ENCODE peak calls at places on chromosomes 4 and X, in ten cellular contexts. Q, C, D, T, F, S, X, B, Y and W are unnamed samples.

GRCh38 chr4:156948133-156948532 is 23.5 kb downstream of the PDGFC start:
- DNase-seq in Q (no peak), C (no peak), D (no peak), T (no peak), F (no peak), S (no peak), X (no peak), B (no peak), Y (no peak), W (no peak)

GRCh38 chr4:90857081-90857820 is 730.1 kb downstream of the CCSER1 start:
- DNase-seq in Q (no peak), C (no peak), D (no peak), T (no peak), F (no peak), S (no peak), X (peak), B (no peak), Y (no peak), W (no peak)

GRCh38 chrX:69229436-69229835 is 64.2 kb upstream of the PJA1 start:
- DNase-seq in Q (no peak), C (no peak), D (no peak), T (peak), F (peak), S (no peak), X (no peak), B (no peak), Y (no peak), W (no peak)

GRCh38 chrX:5775985-5776384 is 452.7 kb downstream of the NLGN4X start:
- DNase-seq in Q (no peak), C (no peak), D (no peak), T (no peak), F (no peak), S (no peak), X (no peak), B (no peak), Y (no peak), W (no peak)

GRCh38 chr4:113278324-113278934 is 229.0 kb downstream of the ANK2 start:
- DNase-seq in Q (peak), C (peak), D (no peak), T (peak), F (peak), S (peak), X (peak), B (peak), Y (no peak), W (peak)

GRCh38 chrX:3052864-3053263 is 11.6 kb downstream of the ARSF start:
- DNase-seq in Q (no peak), C (no peak), D (no peak), T (no peak), F (peak), S (no peak), X (no peak), B (no peak), Y (no peak), W (no peak)

GRCh38 chrX:103488332-103488731 is 31.0 kb downstream of the RAB40A start:
- DNase-seq in Q (peak), C (no peak), D (no peak), T (no peak), F (no peak), S (no peak), X (peak), B (no peak), Y (no peak), W (peak)

GRCh38 chr4:37717575-37717974 is 31.4 kb upstream of the RELL1 start:
- DNase-seq in Q (no peak), C (no peak), D (peak), T (peak), F (peak), S (no peak), X (no peak), B (no peak), Y (no peak), W (no peak)

GRCh38 chr4:835148-836002 is 9.4 kb upstream of the CPLX1 start:
- DNase-seq in Q (peak), C (peak), D (no peak), T (no peak), F (no peak), S (no peak), X (no peak), B (no peak), Y (no peak), W (peak)

GRCh38 chr4:88616275-88616996 is 24.2 kb downstream of the HERC3 start:
- DNase-seq in Q (no peak), C (no peak), D (peak), T (peak), F (peak), S (no peak), X (no peak), B (no peak), Y (no peak), W (no peak)

GRCh38 chr4:81625422-81626417 is 154.0 kb upstream of the RASGEF1B start:
- DNase-seq in Q (no peak), C (no peak), D (no peak), T (no peak), F (no peak), S (no peak), X (no peak), B (no peak), Y (no peak), W (no peak)

GRCh38 chr4:6929735-6930464 is 20.3 kb downstream of the TBC1D14 start:
- DNase-seq in Q (no peak), C (no peak), D (no peak), T (no peak), F (no peak), S (no peak), X (no peak), B (no peak), Y (no peak), W (no peak)

GRCh38 chr4:134665429-134665828 is 463.8 kb upstream of the PABPC4L start:
- DNase-seq in Q (no peak), C (no peak), D (no peak), T (no peak), F (no peak), S (no peak), X (no peak), B (no peak), Y (no peak), W (no peak)

GRCh38 chrX:154074199-154074598 is 23.3 kb downstream of the MECP2 start:
- DNase-seq in Q (no peak), C (no peak), D (no peak), T (peak), F (peak), S (no peak), X (no peak), B (no peak), Y (no peak), W (no peak)

GRCh38 chrX:137848291-137848905 is 282.5 kb downstream of the ZIC3 start:
- DNase-seq in Q (no peak), C (no peak), D (no peak), T (no peak), F (no peak), S (no peak), X (no peak), B (no peak), Y (no peak), W (no peak)

GRCh38 chr4:77777135-77777777 is 41.9 kb downstream of the CNOT6L start:
- DNase-seq in Q (no peak), C (no peak), D (no peak), T (peak), F (peak), S (no peak), X (peak), B (no peak), Y (no peak), W (no peak)

GRCh38 chr4:168880811-168881595 is 129.1 kb downstream of the CBR4 start:
- DNase-seq in Q (no peak), C (no peak), D (no peak), T (no peak), F (no peak), S (no peak), X (no peak), B (no peak), Y (no peak), W (no peak)

GRCh38 chr4:188383180-188383579 is 243.9 kb downstream of the TRIML1 start:
- DNase-seq in Q (no peak), C (no peak), D (no peak), T (no peak), F (no peak), S (no peak), X (no peak), B (no peak), Y (no peak), W (no peak)

GRCh38 chr4:120540625-120541024 is 381.9 kb downstream of the PRDM5 start:
- DNase-seq in Q (no peak), C (no peak), D (no peak), T (no peak), F (no peak), S (no peak), X (no peak), B (no peak), Y (no peak), W (no peak)

GRCh38 chrX:151724563-151725337 is 8.9 kb downstream of the FATE1 start:
- DNase-seq in Q (no peak), C (no peak), D (no peak), T (no peak), F (no peak), S (no peak), X (no peak), B (no peak), Y (no peak), W (no peak)

GRCh38 chr4:107838138-107838618 is 13.4 kb downstream of the SGMS2 start:
- DNase-seq in Q (no peak), C (no peak), D (peak), T (peak), F (peak), S (no peak), X (no peak), B (no peak), Y (no peak), W (no peak)

GRCh38 chrX:53089224-53089842 is 4.6 kb upstream of the KANTR start:
- DNase-seq in Q (peak), C (peak), D (no peak), T (peak), F (peak), S (peak), X (peak), B (peak), Y (no peak), W (peak)

GRCh38 chrX:52420824-52421443 is 52.1 kb downstream of the XAGE2 start:
- DNase-seq in Q (no peak), C (no peak), D (no peak), T (peak), F (peak), S (no peak), X (no peak), B (no peak), Y (no peak), W (no peak)

GRCh38 chr4:176538217-176538925 is 218.6 kb downstream of the SPCS3 start:
- DNase-seq in Q (no peak), C (no peak), D (peak), T (peak), F (peak), S (no peak), X (peak), B (no peak), Y (no peak), W (no peak)

GRCh38 chrX:102930990-102931756 is 5.9 kb upstream of the RAB40AL start:
- DNase-seq in Q (no peak), C (no peak), D (no peak), T (peak), F (no peak), S (no peak), X (no peak), B (no peak), Y (no peak), W (no peak)

GRCh38 chr4:53497446-53498069 is 93.7 kb downstream of the LNX1 start:
- DNase-seq in Q (no peak), C (no peak), D (peak), T (peak), F (peak), S (no peak), X (peak), B (no peak), Y (no peak), W (no peak)

GRCh38 chr4:64729561-64729960 is 320.3 kb upstream of the TECRL start:
- DNase-seq in Q (no peak), C (no peak), D (no peak), T (no peak), F (no peak), S (no peak), X (no peak), B (no peak), Y (no peak), W (no peak)

GRCh38 chr4:124529131-124529530 is 183.4 kb downstream of the ANKRD50 start:
- DNase-seq in Q (no peak), C (no peak), D (no peak), T (no peak), F (peak), S (no peak), X (no peak), B (no peak), Y (no peak), W (no peak)

GRCh38 chr4:137994858-137995257 is 247.3 kb downstream of the SLC7A11 start:
- DNase-seq in Q (no peak), C (no peak), D (no peak), T (peak), F (peak), S (no peak), X (no peak), B (no peak), Y (no peak), W (no peak)